ENCODE peak calls at places on chromosomes 7 and 10, in ten cellular contexts. W is fibroblast of lung, D is A549, J is HCT116, Q is heart left ventricle, V is testis, Y is astrocyte, C is ovary, B is upper lobe of left lung, U is pancreas. S is an unnamed sample.
A peak's percentile ranks its signal among the peaks of the same experiment; 100 is the strongest.

GRCh38 chr7:99752354-99752753 is 17.4 kb upstream of the CYP3A7 start:
- DNase-seq in J (no peak), Q (no peak), U (no peak), Y (no peak), C (no peak), B (no peak), D (peak; percentile 27), V (no peak), W (peak; percentile 46), S (no peak)

GRCh38 chr10:133336131-133337078 is at the start of gene CALY:
- DNase-seq in B (peak; percentile 92), D (peak; percentile 68), Q (no peak), W (no peak), U (no peak), J (no peak), C (peak; percentile 22), Y (no peak), V (peak; percentile 79), S (peak; percentile 66)

GRCh38 chr10:36096571-36096970 is 454.5 kb upstream of the FZD8 start:
- DNase-seq in B (no peak), V (no peak), Y (peak; percentile 16), U (no peak), D (no peak), C (no peak), Q (no peak), J (no peak), W (no peak), S (no peak)

GRCh38 chr7:41544241-41544640 is 158.6 kb downstream of the INHBA start:
- DNase-seq in U (no peak), C (no peak), B (no peak), V (no peak), W (no peak), Q (no peak), Y (no peak), D (no peak), J (no peak), S (no peak)

GRCh38 chr10:119348516-119349240 is 141.3 kb downstream of the GRK5 start:
- DNase-seq in Q (no peak), B (no peak), D (no peak), U (no peak), C (peak; percentile 79), W (peak; percentile 65), V (no peak), J (no peak), Y (peak; percentile 53), S (no peak)

GRCh38 chr7:30923009-30923773 is 11.5 kb downstream of the AQP1 start:
- DNase-seq in Q (peak; percentile 46), V (no peak), U (peak; percentile 6), D (no peak), Y (no peak), W (no peak), C (peak; percentile 6), B (peak; percentile 40), J (no peak), S (peak; percentile 8)

GRCh38 chr10:112915590-112916572 is 34.2 kb upstream of the TCF7L2 start:
- DNase-seq in C (no peak), Q (no peak), J (peak; percentile 80), Y (peak; percentile 48), B (no peak), V (no peak), U (peak; percentile 34), D (peak; percentile 92), W (peak; percentile 71), S (no peak)

GRCh38 chr10:29916669-29917068 is 142.7 kb downstream of the JCAD start:
- DNase-seq in B (no peak), Q (no peak), J (no peak), U (no peak), Y (no peak), D (no peak), C (no peak), V (no peak), W (no peak), S (no peak)

GRCh38 chr10:114389429-114389828 is 14.9 kb downstream of the AFAP1L2 start:
- DNase-seq in D (peak; percentile 62), W (peak; percentile 71), J (peak; percentile 13), B (no peak), Q (no peak), Y (peak; percentile 82), V (no peak), U (peak; percentile 49), C (peak; percentile 68), S (no peak)

GRCh38 chr10:69088801-69089501 is 1.0 kb downstream of the SRGN start:
- DNase-seq in Y (peak; percentile 57), Q (no peak), J (no peak), W (peak; percentile 72), U (no peak), B (no peak), V (no peak), C (no peak), D (peak; percentile 80), S (no peak)

GRCh38 chr7:135414850-135415439 is 95.0 kb downstream of the CNOT4 start:
- DNase-seq in J (peak; percentile 65), D (peak; percentile 83), B (no peak), Y (peak; percentile 29), C (no peak), V (peak; percentile 72), W (peak; percentile 78), Q (no peak), U (no peak), S (peak; percentile 66)

GRCh38 chr7:85595639-85596268 is 408.9 kb upstream of the SEMA3D start:
- DNase-seq in Q (no peak), Y (peak; percentile 39), V (no peak), D (no peak), W (peak; percentile 77), B (no peak), U (no peak), J (no peak), C (no peak), S (no peak)

GRCh38 chr7:41702635-41703371 is at the start of gene INHBA:
- DNase-seq in W (peak; percentile 88), C (peak; percentile 70), J (no peak), Q (no peak), V (no peak), D (peak; percentile 3), B (no peak), U (no peak), Y (peak; percentile 96), S (no peak)

GRCh38 chr7:73869011-73869785 is 8.2 kb downstream of the TMEM270 start:
- DNase-seq in W (no peak), Y (no peak), Q (no peak), D (no peak), U (no peak), C (no peak), J (no peak), V (no peak), B (peak; percentile 68), S (no peak)

GRCh38 chr10:77016278-77016815 is 621.3 kb downstream of the KCNMA1 start:
- DNase-seq in B (no peak), V (no peak), U (no peak), C (no peak), W (no peak), D (no peak), J (no peak), Y (peak; percentile 10), Q (no peak), S (no peak)

DNA sequence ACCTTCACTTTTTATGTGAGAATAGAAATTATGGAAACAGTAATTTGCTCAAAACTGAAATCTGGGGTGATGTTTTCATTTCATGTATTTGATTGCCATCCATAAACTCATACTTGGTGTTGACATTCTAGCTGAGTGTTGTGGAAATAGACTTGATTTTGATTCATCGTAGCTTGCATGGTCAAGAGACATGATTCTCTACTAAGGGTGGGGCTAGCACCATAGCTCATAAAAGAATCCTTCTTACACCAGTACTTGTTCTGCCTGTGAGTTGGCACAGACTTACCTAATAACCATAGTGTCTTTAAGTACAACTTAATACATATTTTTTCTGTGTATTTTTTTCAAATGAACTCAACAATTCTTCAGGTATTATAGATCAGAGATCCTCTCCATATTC is 36.6 kb downstream of the RAB18 start:
- DNase-seq in V (no peak), B (no peak), Q (no peak), W (no peak), C (no peak), D (no peak), J (no peak), Y (no peak), U (no peak), S (no peak)
- H3K9me3 ChIP-seq in V (no peaks in the 10 kb centered on the region), B (no peaks in the 10 kb centered on the region), Q (no peaks in the 10 kb centered on the region), W (no peaks in the 10 kb centered on the region), C (no peaks in the 10 kb centered on the region), D (no peaks in the 10 kb centered on the region), J (no peaks in the 10 kb centered on the region), Y (no peaks in the 10 kb centered on the region), U (no peaks in the 10 kb centered on the region), S (no peaks in the 10 kb centered on the region)

GRCh38 chr10:78844956-78845355 is 223.8 kb upstream of the ZMIZ1 start:
- DNase-seq in B (no peak), Y (no peak), W (no peak), C (no peak), V (no peak), D (no peak), U (no peak), J (no peak), Q (no peak), S (no peak)
- TF ChIP-seq CTCF in B (no peak), Y (no peak), W (no peak), C (no peak), V (no peak), D (no peak), U (no peak), J (peak; percentile 30), Q (no peak), S (peak; percentile 23)

DNA sequence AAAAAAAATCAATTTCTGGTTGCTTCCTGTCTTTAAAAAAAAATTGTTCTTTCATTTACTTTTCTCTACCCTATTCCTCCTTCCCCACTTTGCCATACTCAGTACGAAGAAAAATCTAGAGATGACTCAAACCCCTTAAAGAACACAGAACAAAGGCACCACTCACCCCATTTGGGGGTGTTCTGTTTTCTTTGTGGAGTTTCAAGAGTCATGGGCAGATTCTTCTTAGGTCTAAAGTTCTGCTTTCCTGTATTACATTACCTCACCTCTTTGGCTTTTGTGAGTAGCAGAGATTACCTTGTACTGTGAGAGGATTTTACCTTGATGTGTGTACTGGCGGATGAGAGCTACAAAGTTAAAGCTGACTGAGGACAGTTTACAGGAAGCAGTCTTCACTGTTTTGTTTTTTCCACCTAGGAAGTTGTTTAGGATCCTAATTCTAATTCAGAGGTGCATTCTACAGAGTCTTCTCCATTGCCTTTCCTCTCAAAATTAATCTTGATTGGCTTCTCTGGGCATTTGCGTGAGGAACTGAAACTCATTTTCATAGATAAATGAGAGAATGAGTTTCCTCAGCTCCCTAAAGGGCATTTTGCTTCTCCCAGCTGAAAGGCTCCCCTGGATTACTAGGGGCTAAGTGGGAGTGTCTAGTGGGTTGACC is 20.7 kb downstream of the AVL9 start:
- DNase-seq in Q (no peak), C (no peak), Y (peak; percentile 64), W (no peak), V (no peak), J (no peak), U (no peak), D (no peak), B (no peak), S (no peak)
- H3K9me3 ChIP-seq in Q (peaks cover 36% of the 10 kb centered on the region), C (no peaks in the 10 kb centered on the region), Y (peaks cover 8% of the 10 kb centered on the region), W (no peaks in the 10 kb centered on the region), V (no peaks in the 10 kb centered on the region), J (peaks cover 16% of the 10 kb centered on the region), U (no peaks in the 10 kb centered on the region), D (peaks cover 39% of the 10 kb centered on the region), B (no peaks in the 10 kb centered on the region), S (peaks cover 3% of the 10 kb centered on the region)

DNA sequence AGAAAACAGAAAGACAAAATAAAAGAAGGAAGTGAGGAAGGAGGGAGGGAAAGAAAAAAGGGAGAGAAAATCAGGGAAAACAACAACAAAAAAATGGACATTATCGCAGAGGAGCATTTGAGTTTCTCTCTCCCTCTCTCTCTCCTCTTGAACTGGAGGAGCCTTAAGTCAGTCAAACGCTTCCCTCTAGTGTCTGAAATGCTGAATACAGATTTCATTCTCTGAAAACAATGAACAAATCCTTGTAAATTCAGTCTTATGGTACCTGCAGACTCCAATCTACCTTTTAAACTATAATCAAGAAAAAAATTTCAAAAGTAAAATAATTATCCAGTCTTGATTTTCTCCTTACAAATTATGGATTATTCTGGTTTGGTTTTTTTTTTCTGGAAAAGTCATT is 89.2 kb upstream of the PFKP start:
- DNase-seq in C (no peak), B (no peak), V (no peak), U (no peak), W (peak; percentile 75), D (peak; percentile 75), J (peak; percentile 55), Q (no peak), Y (peak; percentile 57), S (no peak)
- TF ChIP-seq CTCF in C (no peak), B (no peak), V (peak; percentile 13), U (peak; percentile 36), W (peak; percentile 58), D (peak; percentile 71), J (peak; percentile 56), Q (peak; percentile 18), Y (peak; percentile 77), S (peak; percentile 29)